ENCODE peak calls at places on chromosomes 2 and 18, in ten cellular contexts. M is dorsolateral prefrontal cortex, S is tibial artery, N is fibroblast of mammary gland, X is neural crest cell, O is fibroblast of villous mesenchyme, Q is cardiac fibroblast, F is spleen, I is pancreas, B is psoas muscle. R is an unnamed sample.

GRCh38 chr2:128727914-128728313 is 409.2 kb upstream of the HS6ST1 start:
- DNase-seq in M (no peak), S (no peak), N (peak), X (no peak), O (peak), Q (peak), F (no peak), I (no peak), B (no peak), R (no peak)

GRCh38 chr2:25358249-25358815 is 16.6 kb upstream of the DNMT3A start:
- DNase-seq in M (no peak), S (no peak), N (no peak), X (no peak), O (no peak), Q (no peak), F (peak), I (no peak), B (peak), R (no peak)

GRCh38 chr2:136381722-136382633 is 264.0 kb upstream of the CXCR4 start:
- DNase-seq in M (no peak), S (no peak), N (no peak), X (no peak), O (no peak), Q (no peak), F (peak), I (no peak), B (no peak), R (no peak)

GRCh38 chr2:79219383-79219988 is 59.9 kb upstream of the REG3A start:
- DNase-seq in M (peak), S (no peak), N (peak), X (peak), O (peak), Q (peak), F (no peak), I (peak), B (no peak), R (no peak)

GRCh38 chr2:51213826-51214225 is 181.9 kb upstream of the NRXN1 start:
- DNase-seq in M (no peak), S (no peak), N (no peak), X (no peak), O (no peak), Q (no peak), F (no peak), I (no peak), B (no peak), R (no peak)

GRCh38 chr2:109436635-109437225 is 177.0 kb downstream of the SEPTIN10 start:
- DNase-seq in M (no peak), S (peak), N (no peak), X (no peak), O (no peak), Q (no peak), F (no peak), I (no peak), B (peak), R (no peak)

GRCh38 chr2:197969391-197969893 is 165.0 kb downstream of the PLCL1 start:
- DNase-seq in M (no peak), S (no peak), N (peak), X (no peak), O (no peak), Q (peak), F (no peak), I (no peak), B (no peak), R (no peak)

GRCh38 chr2:190359896-190360376 is 16.5 kb downstream of the INPP1 start:
- DNase-seq in M (peak), S (peak), N (peak), X (no peak), O (peak), Q (peak), F (no peak), I (peak), B (peak), R (no peak)

GRCh38 chr2:232489516-232490220 is 2.0 kb upstream of the ECEL1 start:
- DNase-seq in M (no peak), S (peak), N (no peak), X (no peak), O (no peak), Q (no peak), F (peak), I (no peak), B (no peak), R (peak)

GRCh38 chr2:44524347-44524926 is 162.7 kb downstream of the CAMKMT start:
- DNase-seq in M (no peak), S (no peak), N (peak), X (no peak), O (no peak), Q (no peak), F (no peak), I (no peak), B (no peak), R (no peak)

GRCh38 chr2:145688156-145688555 is 1168.2 kb upstream of the ZEB2 start:
- DNase-seq in M (no peak), S (no peak), N (no peak), X (no peak), O (no peak), Q (no peak), F (no peak), I (no peak), B (no peak), R (no peak)

GRCh38 chr18:46148810-46149209 is 44.6 kb downstream of the HAUS1 start:
- DNase-seq in M (peak), S (no peak), N (peak), X (peak), O (peak), Q (peak), F (no peak), I (peak), B (no peak), R (peak)

GRCh38 chr2:172931256-172931894 is 144.3 kb upstream of the MAP3K20 start:
- DNase-seq in M (no peak), S (no peak), N (peak), X (no peak), O (peak), Q (peak), F (no peak), I (no peak), B (no peak), R (no peak)

GRCh38 chr18:2920027-2920426 is 73.2 kb downstream of the EMILIN2 start:
- DNase-seq in M (no peak), S (no peak), N (no peak), X (no peak), O (no peak), Q (no peak), F (no peak), I (no peak), B (no peak), R (no peak)

GRCh38 chr18:60668583-60668982 is 296.0 kb upstream of the MC4R start:
- DNase-seq in M (no peak), S (no peak), N (no peak), X (no peak), O (no peak), Q (no peak), F (no peak), I (no peak), B (no peak), R (no peak)

GRCh38 chr2:84971799-84972790 is 1.1 kb downstream of the KCMF1 start:
- DNase-seq in M (peak), S (peak), N (peak), X (peak), O (peak), Q (peak), F (peak), I (peak), B (peak), R (peak)

GRCh38 chr2:196290149-196290548 is 118.8 kb upstream of the STK17B start:
- DNase-seq in M (no peak), S (no peak), N (no peak), X (no peak), O (no peak), Q (no peak), F (no peak), I (no peak), B (no peak), R (no peak)

GRCh38 chr2:95014126-95014708 is 11.3 kb upstream of the MAL start:
- DNase-seq in M (no peak), S (no peak), N (no peak), X (no peak), O (no peak), Q (no peak), F (peak), I (no peak), B (peak), R (no peak)

GRCh38 chr2:56741601-56742102 is 557.9 kb downstream of the CCDC85A start:
- DNase-seq in M (no peak), S (peak), N (peak), X (no peak), O (peak), Q (peak), F (no peak), I (no peak), B (peak), R (peak)

GRCh38 chr2:143083636-143084035 is 45.6 kb upstream of the ARHGAP15 start:
- DNase-seq in M (no peak), S (no peak), N (peak), X (no peak), O (peak), Q (peak), F (no peak), I (no peak), B (no peak), R (no peak)

GRCh38 chr18:47881752-47882455 is 48.6 kb downstream of the SMAD2 start:
- DNase-seq in M (no peak), S (no peak), N (peak), X (no peak), O (peak), Q (peak), F (no peak), I (no peak), B (no peak), R (no peak)

GRCh38 chr2:149363953-149364352 is 33.6 kb downstream of the LYPD6 start:
- DNase-seq in M (no peak), S (no peak), N (no peak), X (no peak), O (peak), Q (no peak), F (no peak), I (no peak), B (no peak), R (no peak)

GRCh38 chr2:38184964-38185603 is 109.1 kb upstream of the CYP1B1 start:
- DNase-seq in M (no peak), S (no peak), N (peak), X (no peak), O (no peak), Q (no peak), F (no peak), I (no peak), B (no peak), R (no peak)

GRCh38 chr2:240214790-240215675 is 74.6 kb upstream of the OTOS start:
- DNase-seq in M (no peak), S (peak), N (no peak), X (no peak), O (no peak), Q (no peak), F (peak), I (no peak), B (peak), R (no peak)

GRCh38 chr18:78976697-78977626 is 2.7 kb upstream of the SALL3 start:
- DNase-seq in M (no peak), S (no peak), N (no peak), X (no peak), O (no peak), Q (no peak), F (no peak), I (no peak), B (no peak), R (no peak)

GRCh38 chr2:152587187-152587947 is 129.9 kb downstream of the PRPF40A start:
- DNase-seq in M (no peak), S (no peak), N (peak), X (no peak), O (peak), Q (no peak), F (no peak), I (no peak), B (no peak), R (no peak)

GRCh38 chr2:238694136-238694755 is 153.6 kb upstream of the TWIST2 start:
- DNase-seq in M (no peak), S (no peak), N (no peak), X (no peak), O (no peak), Q (no peak), F (no peak), I (no peak), B (no peak), R (no peak)

GRCh38 chr2:207255565-207255964 is 89.8 kb upstream of the KLF7 start:
- DNase-seq in M (peak), S (no peak), N (no peak), X (no peak), O (no peak), Q (no peak), F (no peak), I (no peak), B (no peak), R (peak)

GRCh38 chr18:28175047-28175929 is 1.6 kb downstream of the CDH2 start:
- DNase-seq in M (peak), S (no peak), N (peak), X (peak), O (peak), Q (peak), F (peak), I (no peak), B (no peak), R (peak)

GRCh38 chr18:28176674-28176932 is 327 bp downstream of the CDH2 start:
- DNase-seq in M (no peak), S (no peak), N (no peak), X (peak), O (no peak), Q (no peak), F (no peak), I (no peak), B (no peak), R (no peak)

GRCh38 chr18:28174181-28174906 is 2.6 kb downstream of the CDH2 start:
- DNase-seq in M (no peak), S (no peak), N (no peak), X (no peak), O (no peak), Q (no peak), F (no peak), I (no peak), B (no peak), R (no peak)

GRCh38 chr18:28176933-28177827 is at the start of gene CDH2:
- DNase-seq in M (peak), S (no peak), N (peak), X (peak), O (peak), Q (peak), F (peak), I (no peak), B (peak), R (peak)

DNA sequence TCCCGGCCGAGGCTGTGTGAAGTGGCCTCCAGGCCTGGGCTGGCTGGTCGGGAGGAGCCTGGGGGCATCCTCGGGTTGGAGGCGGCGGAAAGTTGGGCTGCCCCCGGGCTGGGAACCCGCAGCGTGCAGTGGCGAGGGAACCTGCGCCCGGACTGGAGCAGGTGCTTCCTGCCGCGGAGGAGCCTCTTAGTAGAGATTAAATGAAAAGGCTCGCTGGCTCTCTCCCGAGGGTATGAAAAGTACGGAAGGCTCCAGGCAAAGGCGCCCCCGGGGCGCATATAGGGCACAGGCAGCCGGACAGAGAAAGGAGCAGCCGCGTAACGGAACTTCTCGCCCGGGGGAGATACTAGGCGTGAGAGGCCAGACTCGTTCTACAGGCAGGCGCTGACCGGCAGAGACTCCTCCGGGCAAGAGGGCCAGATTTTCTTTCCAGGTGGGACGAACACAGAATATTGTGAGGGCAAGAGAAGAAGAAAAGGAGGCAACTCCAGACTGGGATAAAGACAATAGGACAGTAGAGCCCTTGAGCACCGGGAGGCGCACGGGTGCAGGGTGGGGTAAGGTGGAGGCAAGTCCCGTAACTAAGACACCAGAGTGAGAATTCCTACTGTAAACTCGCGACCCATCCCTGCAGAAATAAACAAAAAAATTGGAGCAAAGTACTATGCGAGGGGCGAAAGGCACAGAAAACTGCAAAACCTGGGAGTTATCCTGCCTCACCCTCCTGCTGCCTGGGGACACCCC is 828 bp downstream of the CDH2 start:
- DNase-seq in M (peak), S (no peak), N (peak), X (peak), O (peak), Q (peak), F (no peak), I (no peak), B (no peak), R (peak)
- TF ChIP-seq CTCF in M (no peak), S (no peak), N (no peak), X (no peak), O (no peak), Q (no peak), F (no peak), I (no peak), B (no peak), R (no peak)

GRCh38 chr2:237451582-237452469 is 35.2 kb upstream of the MLPH start:
- DNase-seq in M (no peak), S (no peak), N (peak), X (no peak), O (peak), Q (peak), F (no peak), I (no peak), B (no peak), R (peak)
- TF ChIP-seq CTCF in M (no peak), S (peak), N (peak), X (no peak), O (peak), Q (peak), F (no peak), I (no peak), B (no peak), R (no peak)

DNA sequence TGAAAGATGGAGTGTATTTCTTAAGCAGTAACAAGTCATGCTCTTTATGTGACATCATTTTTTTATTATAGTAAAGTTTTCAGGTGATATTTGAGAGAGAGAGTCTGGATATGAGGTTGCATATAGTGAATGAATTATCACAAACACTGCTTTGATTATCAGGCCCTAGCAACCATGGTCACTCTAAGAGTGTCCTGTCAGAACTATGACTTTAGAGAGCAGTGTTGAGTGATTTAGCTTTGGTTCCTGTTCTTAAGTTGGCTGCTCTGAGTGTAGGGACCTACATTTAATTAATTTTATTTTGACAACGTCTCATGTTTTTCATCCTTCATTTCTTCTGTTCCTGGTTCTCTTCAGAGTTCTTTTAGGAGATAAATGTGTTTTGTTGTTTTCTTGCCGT is 275.5 kb downstream of the KCNJ3 start:
- DNase-seq in M (no peak), S (no peak), N (no peak), X (no peak), O (no peak), Q (no peak), F (no peak), I (no peak), B (no peak), R (no peak)
- TF ChIP-seq CTCF in M (no peak), S (no peak), N (no peak), X (no peak), O (no peak), Q (no peak), F (no peak), I (no peak), B (no peak), R (no peak)

DNA sequence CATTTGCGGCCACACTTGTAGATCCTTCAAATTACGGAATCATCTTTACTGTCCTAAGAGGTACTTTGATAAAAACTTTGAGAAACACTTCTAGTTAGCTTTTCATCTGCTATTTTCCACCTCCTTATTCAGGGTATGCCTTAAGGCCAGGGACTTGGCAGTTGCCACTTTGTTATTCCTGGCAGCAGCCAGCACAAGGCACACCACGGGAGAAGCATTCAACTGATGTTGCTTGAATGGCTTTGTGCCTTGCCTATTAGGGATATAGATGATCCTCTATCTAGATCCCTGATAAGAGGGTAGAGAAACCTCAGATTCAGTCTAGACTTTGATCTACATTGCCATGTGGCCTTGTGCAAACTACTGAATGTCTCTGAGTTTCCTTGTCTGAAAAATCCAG is 70.3 kb upstream of the EPHA4 start:
- DNase-seq in M (no peak), S (peak), N (no peak), X (no peak), O (no peak), Q (no peak), F (no peak), I (no peak), B (no peak), R (no peak)
- TF ChIP-seq CTCF in M (no peak), S (no peak), N (no peak), X (no peak), O (no peak), Q (no peak), F (no peak), I (no peak), B (no peak), R (no peak)

R was measured in glutamatergic neuron.